ENCODE peak calls at places on chromosome 11, in seven cellular contexts. One of them, this sample, is unnamed.

GRCh38 chr11:66420671-66421476 is at the start of gene NPAS4:
- DNase-seq in HepG2: no peak
- DNase-seq in body of pancreas: peak; percentile 18
- DNase-seq in IMR-90: no peak
- DNase-seq in uterus: no peak
- DNase-seq in right lobe of liver: no peak
- DNase-seq in transverse colon: no peak
- DNase-seq in this sample: no peak

GRCh38 chr11:125299821-125300220 is 135.3 kb downstream of the PKNOX2 start:
- DNase-seq in HepG2: no peak
- DNase-seq in uterus: no peak
- DNase-seq in body of pancreas: no peak
- DNase-seq in transverse colon: no peak
- DNase-seq in IMR-90: no peak
- DNase-seq in right lobe of liver: no peak
- DNase-seq in this sample: no peak

GRCh38 chr11:27158763-27159679 is 118.4 kb downstream of the BBOX1 start:
- DNase-seq in HepG2: peak; percentile 69
- DNase-seq in IMR-90: peak; percentile 81
- DNase-seq in right lobe of liver: no peak
- DNase-seq in uterus: peak; percentile 61
- DNase-seq in transverse colon: peak; percentile 46
- DNase-seq in body of pancreas: peak; percentile 67
- DNase-seq in this sample: no peak

GRCh38 chr11:32333335-32333991 is 101.9 kb downstream of the WT1 start:
- DNase-seq in right lobe of liver: peak; percentile 75
- DNase-seq in HepG2: no peak
- DNase-seq in body of pancreas: peak; percentile 77
- DNase-seq in transverse colon: peak; percentile 55
- DNase-seq in IMR-90: peak; percentile 24
- DNase-seq in uterus: peak; percentile 85
- DNase-seq in this sample: peak; percentile 55

GRCh38 chr11:31610544-31610943 is 101.0 kb downstream of the ELP4 start:
- DNase-seq in uterus: no peak
- DNase-seq in transverse colon: no peak
- DNase-seq in right lobe of liver: no peak
- DNase-seq in HepG2: no peak
- DNase-seq in body of pancreas: no peak
- DNase-seq in IMR-90: no peak
- DNase-seq in this sample: no peak

GRCh38 chr11:44007746-44008501 is 39.9 kb upstream of the ACCSL start:
- DNase-seq in body of pancreas: no peak
- DNase-seq in HepG2: no peak
- DNase-seq in IMR-90: no peak
- DNase-seq in transverse colon: no peak
- DNase-seq in uterus: peak; percentile 7
- DNase-seq in right lobe of liver: no peak
- DNase-seq in this sample: no peak

GRCh38 chr11:46348566-46348981 is 1.3 kb downstream of the DGKZ start:
- DNase-seq in uterus: no peak
- DNase-seq in HepG2: no peak
- DNase-seq in body of pancreas: peak; percentile 39
- DNase-seq in right lobe of liver: no peak
- DNase-seq in transverse colon: peak; percentile 39
- DNase-seq in IMR-90: no peak
- DNase-seq in this sample: no peak

GRCh38 chr11:95074806-95075563 is 8.3 kb downstream of the SRSF8 start:
- DNase-seq in IMR-90: no peak
- DNase-seq in right lobe of liver: no peak
- DNase-seq in transverse colon: peak; percentile 82
- DNase-seq in body of pancreas: peak; percentile 60
- DNase-seq in HepG2: no peak
- DNase-seq in uterus: peak; percentile 55
- DNase-seq in this sample: no peak

GRCh38 chr11:12393691-12394090 is 16.3 kb downstream of the PARVA start:
- DNase-seq in right lobe of liver: no peak
- DNase-seq in uterus: no peak
- DNase-seq in IMR-90: no peak
- DNase-seq in body of pancreas: no peak
- DNase-seq in HepG2: no peak
- DNase-seq in transverse colon: no peak
- DNase-seq in this sample: no peak

GRCh38 chr11:124071622-124071948 is 30.5 kb upstream of the OR10G7 start:
- DNase-seq in transverse colon: no peak
- DNase-seq in IMR-90: no peak
- DNase-seq in HepG2: no peak
- DNase-seq in right lobe of liver: no peak
- DNase-seq in body of pancreas: no peak
- DNase-seq in uterus: no peak
- DNase-seq in this sample: no peak

GRCh38 chr11:65315204-65315865 is 669 bp downstream of the CDC42EP2 start:
- DNase-seq in right lobe of liver: peak; percentile 87
- DNase-seq in transverse colon: peak; percentile 85
- DNase-seq in HepG2: peak; percentile 68
- DNase-seq in body of pancreas: peak; percentile 79
- DNase-seq in IMR-90: peak; percentile 68
- DNase-seq in uterus: peak; percentile 81
- DNase-seq in this sample: peak; percentile 74

GRCh38 chr11:117437041-117437790 is 109.6 kb downstream of the CEP164 start:
- DNase-seq in transverse colon: no peak
- DNase-seq in IMR-90: no peak
- DNase-seq in body of pancreas: no peak
- DNase-seq in right lobe of liver: no peak
- DNase-seq in HepG2: no peak
- DNase-seq in uterus: no peak
- DNase-seq in this sample: no peak

GRCh38 chr11:117435296-117435695 is 107.6 kb downstream of the CEP164 start:
- DNase-seq in body of pancreas: no peak
- DNase-seq in right lobe of liver: no peak
- DNase-seq in uterus: no peak
- DNase-seq in HepG2: no peak
- DNase-seq in transverse colon: no peak
- DNase-seq in IMR-90: no peak
- DNase-seq in this sample: no peak

GRCh38 chr11:117433717-117434116 is 106.1 kb downstream of the CEP164 start:
- DNase-seq in right lobe of liver: no peak
- DNase-seq in HepG2: no peak
- DNase-seq in IMR-90: no peak
- DNase-seq in uterus: no peak
- DNase-seq in transverse colon: no peak
- DNase-seq in body of pancreas: no peak
- DNase-seq in this sample: no peak

GRCh38 chr11:117431436-117431835 is 103.8 kb downstream of the CEP164 start:
- DNase-seq in uterus: no peak
- DNase-seq in right lobe of liver: no peak
- DNase-seq in IMR-90: no peak
- DNase-seq in transverse colon: no peak
- DNase-seq in HepG2: no peak
- DNase-seq in body of pancreas: no peak
- DNase-seq in this sample: no peak

DNA sequence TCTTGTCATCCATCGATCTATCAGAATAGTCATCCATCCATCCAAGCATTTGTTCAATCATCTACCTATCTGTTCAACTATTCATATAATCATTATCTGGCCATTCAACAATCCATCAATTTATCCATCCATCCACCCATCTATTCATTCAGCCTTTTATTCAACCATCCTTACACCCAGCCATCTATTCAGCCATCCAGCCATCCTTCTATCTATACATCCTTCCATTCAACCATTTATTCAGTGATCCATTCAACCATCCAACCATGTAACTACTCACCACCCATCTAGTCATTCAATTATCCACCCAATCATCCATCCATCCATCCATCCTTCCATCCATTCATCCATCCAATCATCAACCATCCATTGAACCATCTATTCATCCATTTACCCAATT is 106.8 kb downstream of the CEP164 start:
- DNase-seq in IMR-90: no peak
- DNase-seq in HepG2: no peak
- DNase-seq in transverse colon: no peak
- DNase-seq in uterus: no peak
- DNase-seq in right lobe of liver: no peak
- DNase-seq in body of pancreas: no peak
- DNase-seq in this sample: no peak
- H3K27ac ChIP-seq in IMR-90: no peak overlapping the region
- H3K27ac ChIP-seq in HepG2: no peak overlapping the region
- H3K27ac ChIP-seq in transverse colon: no peak overlapping the region
- H3K27ac ChIP-seq in uterus: no peak overlapping the region
- H3K27ac ChIP-seq in right lobe of liver: no peak overlapping the region
- H3K27ac ChIP-seq in body of pancreas: no peak overlapping the region
- H3K27ac ChIP-seq in this sample: no peak overlapping the region

DNA sequence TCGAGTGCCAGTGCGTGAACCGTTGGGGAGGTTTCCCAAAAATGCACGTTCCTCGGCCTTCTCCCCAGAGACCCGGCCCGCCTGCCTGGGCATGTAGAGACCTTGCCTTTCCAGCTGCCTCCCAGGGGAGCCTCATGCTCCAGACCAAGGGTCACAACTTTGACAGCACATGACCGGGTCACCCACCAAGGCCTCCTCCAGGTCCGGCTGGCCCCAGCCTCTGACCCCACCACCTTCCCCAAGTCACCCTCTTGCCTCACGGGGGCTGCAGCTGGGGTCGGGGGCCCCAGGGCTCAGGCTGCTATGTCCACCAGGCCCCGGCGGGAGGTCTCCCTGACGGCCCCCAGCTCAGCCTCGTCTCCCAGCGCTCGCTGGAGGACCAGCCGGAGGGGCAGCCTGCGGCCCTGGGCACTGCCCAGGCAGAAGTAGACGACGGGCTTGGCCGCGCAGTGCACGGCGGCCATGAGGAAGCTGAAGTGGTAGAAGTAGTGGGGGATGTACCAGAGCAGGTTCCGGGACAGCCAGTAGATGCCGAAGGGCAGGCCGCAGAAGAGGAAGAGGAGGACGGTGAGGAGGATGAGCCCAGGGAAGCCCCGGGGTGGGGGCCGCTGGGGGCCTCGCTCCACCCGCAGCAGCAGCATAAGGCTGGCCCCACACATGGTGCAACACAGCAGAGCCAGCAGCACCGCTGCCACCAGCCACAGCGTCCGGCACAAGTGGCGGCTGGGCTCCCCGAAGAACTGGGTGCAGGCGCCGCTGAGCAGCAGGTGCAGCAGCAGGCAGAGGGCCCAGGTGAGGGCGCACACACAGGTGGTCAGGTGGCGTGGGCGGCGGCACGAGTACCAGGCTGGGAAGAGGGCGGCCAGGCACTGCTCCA is 4.4 kb downstream of the MRGPRE start:
- DNase-seq in HepG2: no peak
- DNase-seq in right lobe of liver: peak; percentile 50
- DNase-seq in transverse colon: no peak
- DNase-seq in uterus: no peak
- DNase-seq in IMR-90: no peak
- DNase-seq in body of pancreas: no peak
- DNase-seq in this sample: no peak
- TF ChIP-seq POLR2A in HepG2: no peak
- TF ChIP-seq POLR2A in right lobe of liver: no peak
- TF ChIP-seq POLR2A in transverse colon: no peak
- TF ChIP-seq POLR2A in uterus: no peak
- TF ChIP-seq POLR2A in IMR-90: no peak
- TF ChIP-seq POLR2A in body of pancreas: no peak
- TF ChIP-seq POLR2A in this sample: no peak

DNA sequence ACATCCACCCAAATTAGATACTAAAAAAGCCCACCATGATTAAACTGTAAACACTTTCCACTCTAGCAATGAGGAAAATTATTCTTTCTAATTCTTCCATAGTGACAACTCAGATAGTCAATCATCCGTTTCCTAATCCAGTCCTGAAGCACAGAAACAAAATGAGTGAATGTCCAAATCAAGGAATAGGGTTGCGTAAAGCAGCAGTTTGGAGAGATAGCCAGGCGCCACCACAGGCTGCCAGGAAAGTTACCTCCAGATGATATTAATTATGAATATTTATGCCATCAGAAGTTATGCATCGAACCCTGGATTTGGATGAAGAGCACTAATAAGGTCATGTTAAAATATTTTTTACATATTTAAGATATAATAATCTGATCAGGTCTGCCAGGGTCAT is 63.2 kb downstream of the ETS1 start:
- DNase-seq in IMR-90: no peak
- DNase-seq in uterus: no peak
- DNase-seq in transverse colon: no peak
- DNase-seq in HepG2: no peak
- DNase-seq in body of pancreas: no peak
- DNase-seq in right lobe of liver: no peak
- DNase-seq in this sample: no peak
- H3K4me1 ChIP-seq in IMR-90: peaks cover 20% of the 10 kb centered on the region
- H3K4me1 ChIP-seq in uterus: no peaks in the 10 kb centered on the region
- H3K4me1 ChIP-seq in transverse colon: peaks cover 25% of the 10 kb centered on the region
- H3K4me1 ChIP-seq in HepG2: peaks cover 8% of the 10 kb centered on the region
- H3K4me1 ChIP-seq in body of pancreas: peaks cover 38% of the 10 kb centered on the region
- H3K4me1 ChIP-seq in right lobe of liver: peaks cover 6% of the 10 kb centered on the region
- H3K4me1 ChIP-seq in this sample: no peaks in the 10 kb centered on the region

GRCh38 chr11:130612291-130612802 is 163.9 kb downstream of the ADAMTS15 start:
- DNase-seq in IMR-90: peak; percentile 73
- DNase-seq in HepG2: no peak
- DNase-seq in transverse colon: no peak
- DNase-seq in uterus: no peak
- DNase-seq in body of pancreas: no peak
- DNase-seq in right lobe of liver: no peak
- DNase-seq in this sample: no peak
- H3K27ac ChIP-seq in IMR-90: peak overlapping the region; percentile 68
- H3K27ac ChIP-seq in HepG2: no peak overlapping the region
- H3K27ac ChIP-seq in transverse colon: no peak overlapping the region
- H3K27ac ChIP-seq in uterus: no peak overlapping the region
- H3K27ac ChIP-seq in body of pancreas: no peak overlapping the region
- H3K27ac ChIP-seq in right lobe of liver: no peak overlapping the region
- H3K27ac ChIP-seq in this sample: no peak overlapping the region

DNA sequence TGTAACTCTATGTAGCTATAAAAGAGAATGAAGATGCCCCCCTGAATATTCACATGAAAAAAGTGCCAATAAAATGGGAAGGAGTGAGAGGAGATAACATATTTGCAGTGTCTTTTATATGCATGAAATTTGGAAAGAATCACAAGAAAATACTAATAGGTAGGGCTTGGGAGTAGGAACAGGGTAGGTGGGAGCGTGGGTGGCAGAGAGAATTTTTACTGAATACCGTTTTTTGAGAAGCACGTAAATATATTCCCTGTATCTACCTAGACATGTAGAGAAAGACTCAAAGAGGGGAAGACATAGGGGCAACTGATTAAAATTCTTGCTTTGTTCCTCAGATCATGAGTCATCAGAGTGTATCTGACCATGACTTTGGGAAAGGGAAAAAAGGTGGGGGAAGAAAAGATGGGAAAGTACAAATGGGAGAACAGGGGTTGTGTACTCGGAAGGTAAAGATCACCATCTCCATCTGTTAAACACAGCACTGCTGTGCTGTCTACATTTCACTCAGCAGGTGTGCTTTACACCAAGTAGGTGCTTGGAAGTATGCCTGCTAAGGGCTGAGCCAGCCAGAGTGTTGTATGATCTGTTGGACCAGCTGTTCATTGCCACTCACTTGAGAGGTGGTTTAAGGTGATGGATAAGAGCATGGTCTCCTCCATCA is 16.0 kb downstream of the PRR5L start:
- DNase-seq in right lobe of liver: no peak
- DNase-seq in HepG2: no peak
- DNase-seq in transverse colon: no peak
- DNase-seq in uterus: no peak
- DNase-seq in IMR-90: peak; percentile 5
- DNase-seq in body of pancreas: no peak
- DNase-seq in this sample: no peak
- TF ChIP-seq POLR2A in right lobe of liver: no peak
- TF ChIP-seq POLR2A in HepG2: no peak
- TF ChIP-seq POLR2A in transverse colon: no peak
- TF ChIP-seq POLR2A in uterus: no peak
- TF ChIP-seq POLR2A in IMR-90: no peak
- TF ChIP-seq POLR2A in body of pancreas: no peak
- TF ChIP-seq POLR2A in this sample: no peak

This sample was measured in breast epithelium.